ENCODE peak calls at places on chromosomes 7 and 10, in nine cellular contexts. One of them, this sample, is unnamed.
A peak's percentile ranks its signal among the peaks of the same experiment; 100 is the strongest.

GRCh38 chr7:151137076-151137611 is 30.4 kb downstream of the GBX1 start:
- DNase-seq in GM20000: peak; percentile 25
- DNase-seq in GM12878: no peak
- DNase-seq in HFFc6: no peak
- DNase-seq in Calu3: no peak
- DNase-seq in mammary epithelial cell: no peak
- DNase-seq in psoas muscle: peak; percentile 41
- DNase-seq in bronchial epithelial cell: no peak
- DNase-seq in tibial artery: no peak
- DNase-seq in this sample: no peak

GRCh38 chr10:101130984-101131961 is at the start of gene TLX1:
- DNase-seq in GM20000: no peak
- DNase-seq in GM12878: no peak
- DNase-seq in HFFc6: no peak
- DNase-seq in Calu3: peak; percentile 28
- DNase-seq in mammary epithelial cell: no peak
- DNase-seq in psoas muscle: no peak
- DNase-seq in bronchial epithelial cell: no peak
- DNase-seq in tibial artery: no peak
- DNase-seq in this sample: peak; percentile 71

GRCh38 chr10:50501899-50502556 is 121.7 kb downstream of the SGMS1 start:
- DNase-seq in GM20000: peak; percentile 21
- DNase-seq in GM12878: no peak
- DNase-seq in HFFc6: no peak
- DNase-seq in Calu3: no peak
- DNase-seq in mammary epithelial cell: peak; percentile 14
- DNase-seq in psoas muscle: no peak
- DNase-seq in bronchial epithelial cell: peak; percentile 32
- DNase-seq in tibial artery: no peak
- DNase-seq in this sample: no peak

GRCh38 chr7:479115-479947 is 40.3 kb downstream of the PDGFA start:
- DNase-seq in GM20000: no peak
- DNase-seq in GM12878: no peak
- DNase-seq in HFFc6: no peak
- DNase-seq in Calu3: no peak
- DNase-seq in mammary epithelial cell: no peak
- DNase-seq in psoas muscle: peak; percentile 46
- DNase-seq in bronchial epithelial cell: no peak
- DNase-seq in tibial artery: peak; percentile 49
- DNase-seq in this sample: no peak

GRCh38 chr7:104135760-104136558 is 71.9 kb downstream of the ORC5 start:
- DNase-seq in GM20000: no peak
- DNase-seq in GM12878: no peak
- DNase-seq in HFFc6: no peak
- DNase-seq in Calu3: no peak
- DNase-seq in mammary epithelial cell: no peak
- DNase-seq in psoas muscle: no peak
- DNase-seq in bronchial epithelial cell: no peak
- DNase-seq in tibial artery: no peak
- DNase-seq in this sample: no peak

GRCh38 chr7:11328309-11328708 is 354.6 kb downstream of the PHF14 start:
- DNase-seq in GM20000: no peak
- DNase-seq in GM12878: no peak
- DNase-seq in HFFc6: no peak
- DNase-seq in Calu3: no peak
- DNase-seq in mammary epithelial cell: no peak
- DNase-seq in psoas muscle: no peak
- DNase-seq in bronchial epithelial cell: no peak
- DNase-seq in tibial artery: no peak
- DNase-seq in this sample: no peak

GRCh38 chr7:55158541-55158940 is 139.7 kb downstream of the EGFR start:
- DNase-seq in GM20000: no peak
- DNase-seq in GM12878: no peak
- DNase-seq in HFFc6: peak; percentile 87
- DNase-seq in Calu3: no peak
- DNase-seq in mammary epithelial cell: peak; percentile 27
- DNase-seq in psoas muscle: no peak
- DNase-seq in bronchial epithelial cell: peak; percentile 22
- DNase-seq in tibial artery: no peak
- DNase-seq in this sample: no peak

GRCh38 chr10:122163182-122164027 is 107.7 kb upstream of the BTBD16 start:
- DNase-seq in GM20000: no peak
- DNase-seq in GM12878: no peak
- DNase-seq in HFFc6: no peak
- DNase-seq in Calu3: no peak
- DNase-seq in mammary epithelial cell: no peak
- DNase-seq in psoas muscle: no peak
- DNase-seq in bronchial epithelial cell: no peak
- DNase-seq in tibial artery: no peak
- DNase-seq in this sample: peak; percentile 69

GRCh38 chr7:69225544-69225943 is 372.7 kb upstream of the AUTS2 start:
- DNase-seq in GM20000: no peak
- DNase-seq in GM12878: no peak
- DNase-seq in HFFc6: no peak
- DNase-seq in Calu3: no peak
- DNase-seq in mammary epithelial cell: no peak
- DNase-seq in psoas muscle: no peak
- DNase-seq in bronchial epithelial cell: no peak
- DNase-seq in tibial artery: no peak
- DNase-seq in this sample: no peak

GRCh38 chr10:118873080-118873737 is 118.4 kb upstream of the CACUL1 start:
- DNase-seq in GM20000: no peak
- DNase-seq in GM12878: no peak
- DNase-seq in HFFc6: no peak
- DNase-seq in Calu3: no peak
- DNase-seq in mammary epithelial cell: peak; percentile 52
- DNase-seq in psoas muscle: no peak
- DNase-seq in bronchial epithelial cell: peak; percentile 72
- DNase-seq in tibial artery: no peak
- DNase-seq in this sample: no peak

GRCh38 chr7:106542550-106543220 is 118.3 kb downstream of the CCDC71L start:
- DNase-seq in GM20000: peak; percentile 56
- DNase-seq in GM12878: peak; percentile 57
- DNase-seq in HFFc6: peak; percentile 85
- DNase-seq in Calu3: peak; percentile 79
- DNase-seq in mammary epithelial cell: peak; percentile 70
- DNase-seq in psoas muscle: no peak
- DNase-seq in bronchial epithelial cell: peak; percentile 81
- DNase-seq in tibial artery: peak; percentile 74
- DNase-seq in this sample: peak; percentile 66

GRCh38 chr10:79562135-79562756 is 2.0 kb upstream of the SFTPA2 start:
- DNase-seq in GM20000: peak; percentile 49
- DNase-seq in GM12878: no peak
- DNase-seq in HFFc6: peak; percentile 44
- DNase-seq in Calu3: peak; percentile 87
- DNase-seq in mammary epithelial cell: peak; percentile 27
- DNase-seq in psoas muscle: peak; percentile 73
- DNase-seq in bronchial epithelial cell: peak; percentile 50
- DNase-seq in tibial artery: no peak
- DNase-seq in this sample: peak; percentile 77

GRCh38 chr10:12416396-12417090 is 67.2 kb downstream of the CAMK1D start:
- DNase-seq in GM20000: no peak
- DNase-seq in GM12878: no peak
- DNase-seq in HFFc6: no peak
- DNase-seq in Calu3: no peak
- DNase-seq in mammary epithelial cell: no peak
- DNase-seq in psoas muscle: no peak
- DNase-seq in bronchial epithelial cell: no peak
- DNase-seq in tibial artery: no peak
- DNase-seq in this sample: no peak

DNA sequence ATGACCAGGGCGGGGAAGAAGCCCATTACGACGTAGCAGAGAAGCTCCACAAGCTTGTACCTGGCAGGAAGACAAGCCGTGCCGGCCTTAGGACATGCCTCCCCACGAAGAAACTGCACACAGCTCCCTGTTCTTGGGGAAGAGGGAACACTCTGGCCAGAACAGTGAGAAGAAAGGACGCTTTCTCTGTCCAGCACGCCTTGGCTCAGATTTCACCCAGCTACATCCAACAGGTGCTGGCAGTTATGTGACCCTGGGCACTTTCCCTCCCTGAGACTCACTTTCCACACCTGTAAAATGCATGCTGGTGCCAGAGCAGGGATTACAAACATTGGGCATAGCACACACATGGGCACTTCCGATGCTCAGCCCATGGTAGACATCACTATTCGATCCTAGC is 26.4 kb upstream of the RADIL start:
- DNase-seq in GM20000: no peak
- DNase-seq in GM12878: no peak
- DNase-seq in HFFc6: no peak
- DNase-seq in Calu3: no peak
- DNase-seq in mammary epithelial cell: no peak
- DNase-seq in psoas muscle: no peak
- DNase-seq in bronchial epithelial cell: no peak
- DNase-seq in tibial artery: no peak
- DNase-seq in this sample: no peak
- TF ChIP-seq CTCF in GM20000: no peak
- TF ChIP-seq CTCF in GM12878: no peak
- TF ChIP-seq CTCF in HFFc6: no peak
- TF ChIP-seq CTCF in Calu3: no peak
- TF ChIP-seq CTCF in mammary epithelial cell: no peak
- TF ChIP-seq CTCF in psoas muscle: no peak
- TF ChIP-seq CTCF in bronchial epithelial cell: no peak
- TF ChIP-seq CTCF in tibial artery: no peak
- TF ChIP-seq CTCF in this sample: no peak

GRCh38 chr7:131638641-131639430 is 82.4 kb upstream of the PODXL start:
- DNase-seq in GM20000: no peak
- DNase-seq in GM12878: no peak
- DNase-seq in HFFc6: no peak
- DNase-seq in Calu3: no peak
- DNase-seq in mammary epithelial cell: no peak
- DNase-seq in psoas muscle: no peak
- DNase-seq in bronchial epithelial cell: no peak
- DNase-seq in tibial artery: no peak
- DNase-seq in this sample: no peak

GRCh38 chr7:131633342-131633843 is 77.0 kb upstream of the PODXL start:
- DNase-seq in GM20000: no peak
- DNase-seq in GM12878: no peak
- DNase-seq in HFFc6: peak; percentile 78
- DNase-seq in Calu3: no peak
- DNase-seq in mammary epithelial cell: peak; percentile 17
- DNase-seq in psoas muscle: no peak
- DNase-seq in bronchial epithelial cell: peak; percentile 39
- DNase-seq in tibial artery: no peak
- DNase-seq in this sample: no peak

GRCh38 chr7:131640686-131641085 is 84.3 kb upstream of the PODXL start:
- DNase-seq in GM20000: no peak
- DNase-seq in GM12878: no peak
- DNase-seq in HFFc6: no peak
- DNase-seq in Calu3: no peak
- DNase-seq in mammary epithelial cell: no peak
- DNase-seq in psoas muscle: no peak
- DNase-seq in bronchial epithelial cell: no peak
- DNase-seq in tibial artery: no peak
- DNase-seq in this sample: no peak

GRCh38 chr7:131637846-131638245 is 81.4 kb upstream of the PODXL start:
- DNase-seq in GM20000: no peak
- DNase-seq in GM12878: no peak
- DNase-seq in HFFc6: no peak
- DNase-seq in Calu3: no peak
- DNase-seq in mammary epithelial cell: no peak
- DNase-seq in psoas muscle: no peak
- DNase-seq in bronchial epithelial cell: no peak
- DNase-seq in tibial artery: no peak
- DNase-seq in this sample: no peak

DNA sequence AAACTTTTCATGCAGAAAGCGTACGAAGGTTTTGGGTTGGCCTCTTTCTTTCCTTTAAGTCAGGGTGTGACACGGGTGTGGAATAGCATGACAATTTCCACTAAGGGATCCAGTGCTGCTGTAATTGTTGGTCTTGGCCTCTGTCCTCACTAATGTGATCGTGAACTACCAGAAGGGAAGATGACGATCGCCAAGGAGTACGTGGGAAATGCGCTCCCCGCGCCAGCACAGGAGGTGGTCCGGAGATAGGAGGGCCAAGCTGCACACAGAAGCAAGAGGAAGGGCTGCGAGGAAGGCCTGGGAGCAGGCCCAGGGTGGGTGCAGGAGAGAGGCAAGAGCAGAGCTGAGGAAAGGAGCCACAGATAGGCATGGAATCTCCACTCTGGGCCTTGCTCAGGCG is 79.7 kb upstream of the PODXL start:
- DNase-seq in GM20000: no peak
- DNase-seq in GM12878: no peak
- DNase-seq in HFFc6: no peak
- DNase-seq in Calu3: no peak
- DNase-seq in mammary epithelial cell: no peak
- DNase-seq in psoas muscle: peak; percentile 60
- DNase-seq in bronchial epithelial cell: no peak
- DNase-seq in tibial artery: no peak
- DNase-seq in this sample: no peak
- TF ChIP-seq CTCF in GM20000: no peak
- TF ChIP-seq CTCF in GM12878: no peak
- TF ChIP-seq CTCF in HFFc6: no peak
- TF ChIP-seq CTCF in Calu3: no peak
- TF ChIP-seq CTCF in mammary epithelial cell: no peak
- TF ChIP-seq CTCF in psoas muscle: no peak
- TF ChIP-seq CTCF in bronchial epithelial cell: no peak
- TF ChIP-seq CTCF in tibial artery: no peak
- TF ChIP-seq CTCF in this sample: no peak

DNA sequence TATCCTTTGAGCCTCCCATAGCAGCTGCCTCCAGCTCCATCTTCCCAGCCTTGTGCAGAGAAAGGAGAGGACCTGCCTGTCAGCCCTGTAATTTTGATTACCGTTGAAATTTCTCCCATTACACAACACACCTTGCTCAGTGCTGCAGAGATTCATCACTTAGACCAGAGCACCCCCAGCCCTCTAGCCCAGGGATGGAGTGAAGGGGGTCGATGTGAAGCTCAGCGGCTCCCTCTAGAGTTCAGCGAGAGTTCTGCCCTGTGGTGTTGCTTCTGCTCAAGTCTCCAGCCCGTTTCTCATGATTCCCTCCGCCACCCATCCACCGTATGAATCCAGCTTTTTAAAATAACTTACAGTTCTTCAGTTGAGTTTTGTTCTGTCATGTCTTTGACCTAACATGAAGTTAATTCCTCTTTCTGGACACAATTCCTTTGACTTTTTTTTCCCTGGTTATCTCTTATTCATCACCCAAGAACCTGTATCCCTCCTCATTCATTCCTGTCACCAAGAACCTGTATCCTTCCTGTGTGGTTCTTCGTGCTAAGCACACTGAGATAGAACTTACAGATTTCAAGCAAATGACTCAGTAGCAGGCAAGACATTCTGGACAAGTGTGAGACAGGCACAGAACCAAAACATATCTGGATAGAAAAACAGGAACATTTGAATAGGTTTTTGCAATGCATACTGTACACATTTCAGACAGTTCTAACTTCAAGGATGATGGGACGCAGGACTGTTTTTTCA is 34.9 kb upstream of the ZNF32 start:
- DNase-seq in GM20000: peak; percentile 56
- DNase-seq in GM12878: no peak
- DNase-seq in HFFc6: no peak
- DNase-seq in Calu3: peak; percentile 33
- DNase-seq in mammary epithelial cell: no peak
- DNase-seq in psoas muscle: no peak
- DNase-seq in bronchial epithelial cell: no peak
- DNase-seq in tibial artery: no peak
- DNase-seq in this sample: peak; percentile 53
- TF ChIP-seq CTCF in GM20000: peak; percentile 46
- TF ChIP-seq CTCF in GM12878: peak; percentile 48
- TF ChIP-seq CTCF in HFFc6: peak; percentile 72
- TF ChIP-seq CTCF in Calu3: peak; percentile 35
- TF ChIP-seq CTCF in mammary epithelial cell: peak; percentile 13
- TF ChIP-seq CTCF in psoas muscle: peak; percentile 31
- TF ChIP-seq CTCF in bronchial epithelial cell: peak; percentile 49
- TF ChIP-seq CTCF in tibial artery: no peak
- TF ChIP-seq CTCF in this sample: peak; percentile 66

GRCh38 chr10:72272689-72273409 is 875 bp upstream of the DDIT4 start:
- DNase-seq in GM20000: peak; percentile 70
- DNase-seq in GM12878: no peak
- DNase-seq in HFFc6: peak; percentile 91
- DNase-seq in Calu3: peak; percentile 92
- DNase-seq in mammary epithelial cell: peak; percentile 91
- DNase-seq in psoas muscle: peak; percentile 98
- DNase-seq in bronchial epithelial cell: peak; percentile 73
- DNase-seq in tibial artery: peak; percentile 98
- DNase-seq in this sample: peak; percentile 82
- TF ChIP-seq CTCF in GM20000: no peak
- TF ChIP-seq CTCF in GM12878: no peak
- TF ChIP-seq CTCF in HFFc6: no peak
- TF ChIP-seq CTCF in Calu3: no peak
- TF ChIP-seq CTCF in mammary epithelial cell: no peak
- TF ChIP-seq CTCF in psoas muscle: no peak
- TF ChIP-seq CTCF in bronchial epithelial cell: no peak
- TF ChIP-seq CTCF in tibial artery: no peak
- TF ChIP-seq CTCF in this sample: no peak